ENCODE peak calls at places on chromosomes 13 and 19, in six cellular contexts. W is GM12878, N is HCT116, R is K562, F is HepG2, L is SK-N-SH. I is an unnamed sample.
A peak's percentile ranks its signal among the peaks of the same experiment; 100 is the strongest.

GRCh38 chr13:66855110-66855509 is 375.0 kb downstream of the PCDH9 start:
- DNase-seq in W (no peak), F (no peak), L (no peak), N (no peak), R (no peak), I (no peak)

GRCh38 chr19:54673222-54673621 is 10.4 kb downstream of the LILRB4 start:
- DNase-seq in N (no peak), F (no peak), L (no peak), R (no peak), W (no peak), I (no peak)

GRCh38 chr13:53045110-53045509 is 16.5 kb downstream of the OLFM4 start:
- DNase-seq in F (no peak), L (peak; percentile 21), W (no peak), N (no peak), R (no peak), I (no peak)

GRCh38 chr13:44013666-44014291 is 134.1 kb downstream of the LACC1 start:
- DNase-seq in F (no peak), N (no peak), R (no peak), L (no peak), W (no peak), I (no peak)

GRCh38 chr13:38686635-38687245 is at the start of gene FREM2:
- DNase-seq in R (no peak), F (no peak), N (no peak), W (no peak), L (no peak), I (peak; percentile 91)

GRCh38 chr13:113491418-113491883 is 940 bp upstream of the DCUN1D2 start:
- DNase-seq in W (no peak), R (peak; percentile 68), F (no peak), L (peak; percentile 78), N (no peak), I (peak; percentile 70)

GRCh38 chr19:10189631-10190425 is 4.9 kb downstream of the DNMT1 start:
- DNase-seq in L (no peak), N (no peak), F (no peak), R (no peak), W (no peak), I (no peak)

GRCh38 chr13:30681489-30682242 is 53.7 kb upstream of the ALOX5AP start:
- DNase-seq in R (no peak), W (no peak), L (peak; percentile 31), N (no peak), F (no peak), I (no peak)

GRCh38 chr19:966481-967088 is 17.6 kb upstream of the WDR18 start:
- DNase-seq in W (no peak), F (no peak), R (no peak), N (no peak), L (no peak), I (no peak)

GRCh38 chr13:47499358-47500150 is 501.5 kb downstream of the SUCLA2 start:
- DNase-seq in W (no peak), N (no peak), L (no peak), F (no peak), R (no peak), I (no peak)

GRCh38 chr13:31131470-31131961 is 30.2 kb downstream of the HSPH1 start:
- DNase-seq in W (no peak), F (no peak), N (no peak), L (no peak), R (no peak), I (no peak)

GRCh38 chr19:2199861-2200623 is 36.1 kb downstream of the PLEKHJ1 start:
- DNase-seq in R (no peak), W (no peak), L (no peak), F (no peak), N (no peak), I (no peak)

GRCh38 chr19:19530423-19530804 is 1.7 kb downstream of the YJEFN3 start:
- DNase-seq in L (no peak), W (no peak), N (no peak), F (no peak), R (no peak), I (no peak)

GRCh38 chr19:52592301-52592700 is 22.2 kb downstream of the ZNF701 start:
- DNase-seq in R (no peak), L (peak; percentile 25), W (no peak), F (no peak), N (no peak), I (no peak)

GRCh38 chr19:588758-589692 is 656 bp upstream of the HCN2 start:
- DNase-seq in R (peak; percentile 52), L (peak; percentile 59), F (no peak), N (no peak), W (no peak), I (no peak)

GRCh38 chr19:13072206-13072898 is 30.3 kb downstream of the LYL1 start:
- DNase-seq in N (no peak), W (no peak), R (peak; percentile 36), L (no peak), F (no peak), I (no peak)

GRCh38 chr19:30310806-30311121 is 61.4 kb upstream of the ZNF536 start:
- DNase-seq in N (no peak), R (no peak), F (no peak), L (no peak), W (no peak), I (no peak)

GRCh38 chr13:110311721-110312668 is 4.9 kb downstream of the COL4A2 start:
- DNase-seq in F (no peak), L (no peak), R (no peak), W (no peak), N (no peak), I (no peak)

GRCh38 chr19:29881386-29881785 is 60.7 kb upstream of the URI1 start:
- DNase-seq in R (no peak), L (no peak), F (no peak), W (no peak), N (no peak), I (no peak)

GRCh38 chr13:66224644-66225043 is 1005.5 kb downstream of the PCDH9 start:
- DNase-seq in R (no peak), W (no peak), L (no peak), F (no peak), N (no peak), I (no peak)

GRCh38 chr13:51614350-51614786 is 30.1 kb downstream of the WDFY2 start:
- DNase-seq in N (no peak), L (peak; percentile 64), W (peak; percentile 56), F (no peak), R (no peak), I (no peak)

GRCh38 chr19:33879818-33880575 is 83.3 kb downstream of the KCTD15 start:
- DNase-seq in N (no peak), L (peak; percentile 80), W (no peak), F (no peak), R (no peak), I (no peak)

GRCh38 chr19:43437712-43438111 is 23.0 kb downstream of the TEX101 start:
- DNase-seq in R (no peak), L (no peak), N (no peak), F (no peak), W (no peak), I (no peak)

GRCh38 chr19:43435775-43436174 is 21.1 kb downstream of the TEX101 start:
- DNase-seq in N (no peak), W (no peak), L (no peak), F (no peak), R (no peak), I (no peak)

GRCh38 chr19:43441736-43442135 is 23.7 kb downstream of the LYPD3 start:
- DNase-seq in W (no peak), R (no peak), N (no peak), L (no peak), F (no peak), I (no peak)

GRCh38 chr19:43438291-43439162 is 23.8 kb downstream of the TEX101 start:
- DNase-seq in R (no peak), N (no peak), L (peak; percentile 80), F (no peak), W (no peak), I (no peak)

GRCh38 chr19:43439183-43440063 is 24.7 kb downstream of the TEX101 start:
- DNase-seq in F (peak; percentile 18), L (no peak), N (peak; percentile 38), W (no peak), R (no peak), I (no peak)
- TF ChIP-seq JUND in F (no peak), L (no peak), N (peak; percentile 39), W (no peak), R (no peak), I (no peak)

DNA sequence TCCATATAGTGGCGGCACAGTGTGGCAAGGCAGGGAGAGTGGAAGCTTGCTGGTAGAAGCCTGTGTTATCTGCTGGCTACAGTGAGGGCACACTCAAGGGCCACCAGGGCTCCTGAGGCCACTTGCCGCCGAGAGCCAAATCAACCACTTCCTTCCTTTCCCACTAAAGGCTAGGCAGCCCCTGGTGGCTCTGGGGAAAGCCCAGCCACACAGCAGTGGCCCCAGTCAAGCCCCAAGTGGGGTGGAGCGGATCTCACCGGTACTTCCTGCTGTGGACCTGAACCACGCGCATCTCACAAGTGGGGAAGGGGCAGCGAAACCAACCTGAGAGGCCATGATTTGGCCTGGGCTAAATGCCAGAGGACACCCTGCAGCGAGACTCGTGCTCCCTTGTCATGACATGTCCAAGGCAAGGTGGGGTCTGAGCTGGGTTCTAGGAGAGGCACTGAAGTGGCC is 21.9 kb upstream of the SLC35E1 start:
- DNase-seq in N (no peak), R (no peak), F (no peak), L (no peak), W (no peak), I (no peak)
- H3K4me1 ChIP-seq in N (peaks cover 18% of the 10 kb centered on the region), R (peaks cover 28% of the 10 kb centered on the region), F (peaks cover 22% of the 10 kb centered on the region), L (peaks cover 42% of the 10 kb centered on the region), W (peaks cover 69% of the 10 kb centered on the region), I (peaks cover 15% of the 10 kb centered on the region)

DNA sequence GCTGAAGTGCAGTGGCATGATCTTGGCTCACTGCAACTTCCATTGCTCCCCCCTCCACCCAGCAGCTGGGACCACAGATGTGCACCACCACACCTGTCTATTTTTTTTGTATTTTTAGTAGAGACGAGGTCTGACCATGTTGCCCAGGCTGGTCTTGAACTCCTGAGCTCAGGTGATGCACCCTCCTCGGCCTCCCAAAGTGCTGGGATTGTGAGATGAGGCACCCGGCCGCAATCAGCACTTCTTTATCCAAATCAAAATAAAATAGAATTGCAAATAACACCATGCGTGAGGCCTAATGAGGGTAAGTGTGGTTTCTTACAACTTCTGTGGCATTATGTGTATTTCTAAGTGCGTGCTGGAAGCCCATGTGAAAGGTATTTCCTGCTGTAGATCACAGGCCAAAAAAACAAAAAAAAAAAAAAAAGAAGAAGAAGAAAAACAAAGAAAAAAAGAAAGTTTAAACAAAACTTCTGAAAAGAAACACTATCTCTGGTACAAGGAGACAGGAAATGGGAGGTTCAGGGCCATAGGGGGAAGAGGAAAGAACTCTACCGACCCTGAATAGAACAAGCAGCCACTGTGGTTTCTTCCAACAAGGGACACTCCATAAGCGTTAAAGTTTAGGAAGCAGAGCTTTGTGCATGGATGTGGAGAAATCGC is 3.0 kb upstream of the GRAMD1A start:
- DNase-seq in R (no peak), F (peak; percentile 79), L (no peak), W (no peak), N (no peak), I (no peak)
- TF ChIP-seq JUND in R (no peak), F (no peak), L (no peak), W (no peak), N (no peak), I (no peak)

DNA sequence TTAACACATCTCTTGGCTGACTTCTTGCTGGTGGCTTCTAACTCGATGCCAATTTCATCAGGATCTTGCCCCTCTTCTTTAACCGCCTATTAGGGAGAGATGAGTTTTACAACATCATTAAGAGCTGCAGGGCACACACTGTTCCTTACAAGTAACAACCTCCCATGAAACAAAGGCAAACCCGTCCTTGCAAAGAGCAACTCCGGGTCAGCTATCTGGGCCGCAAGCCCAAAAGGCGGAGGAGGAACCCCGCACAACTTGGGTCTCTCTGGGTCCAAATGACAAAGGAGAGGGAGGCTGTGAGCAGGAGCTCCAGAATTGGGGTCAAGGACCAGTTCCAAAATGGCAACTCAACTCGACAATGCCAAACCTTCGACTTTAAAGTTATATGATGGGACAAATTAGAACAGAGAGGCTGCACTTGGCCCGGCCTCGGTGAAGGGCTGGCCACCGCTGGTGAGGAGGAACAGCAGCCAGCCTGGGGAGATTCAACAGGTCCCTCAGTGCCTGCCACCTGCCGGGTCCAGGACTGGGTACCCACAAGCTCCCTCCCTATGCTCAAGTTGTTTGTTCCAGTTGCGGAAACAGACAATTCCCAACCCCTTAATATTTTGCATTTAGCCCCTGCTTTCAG is 1.1 kb downstream of the SAFB2 start:
- DNase-seq in F (no peak), R (peak; percentile 22), W (no peak), L (no peak), N (no peak), I (no peak)
- H3K4me1 ChIP-seq in F (peaks cover 52% of the 10 kb centered on the region), R (peaks cover 21% of the 10 kb centered on the region), W (peaks cover 5% of the 10 kb centered on the region), L (peaks cover 34% of the 10 kb centered on the region), N (peaks cover 24% of the 10 kb centered on the region), I (peaks cover 4% of the 10 kb centered on the region)